ENCODE peak calls at places on chromosome X, in four cellular contexts. Z is IMR-90, L is H9, S is mesendoderm. T is an unnamed sample.

GRCh38 chrX:13252726-13253125 is 67.1 kb downstream of the ATXN3L start:
- DNase-seq in Z (peak; percentile 32), L (no peak), S (no peak), T (no peak)

GRCh38 chrX:115592997-115593734 is 32.2 kb downstream of the PLS3 start:
- DNase-seq in Z (peak; percentile 56), L (no peak), S (peak; percentile 66), T (no peak)

GRCh38 chrX:70998402-70999027 is 67.6 kb upstream of the SLC7A3 start:
- DNase-seq in Z (peak; percentile 47), L (peak; percentile 40), S (peak; percentile 62), T (peak; percentile 46)

GRCh38 chrX:17854521-17854920 is 6.6 kb downstream of the RAI2 start:
- DNase-seq in Z (no peak), L (no peak), S (no peak), T (no peak)

GRCh38 chrX:106302304-106302703 is 134.2 kb downstream of the PWWP3B start:
- DNase-seq in Z (no peak), L (no peak), S (no peak), T (no peak)

GRCh38 chrX:132883358-132883908 is 75.0 kb downstream of the HS6ST2 start:
- DNase-seq in Z (no peak), L (no peak), S (no peak), T (no peak)

GRCh38 chrX:2662586-2662985 is 28.5 kb upstream of the CD99 start:
- DNase-seq in Z (no peak), L (no peak), S (no peak), T (no peak)

GRCh38 chrX:71098951-71099506 is 3.4 kb downstream of the FOXO4 start:
- DNase-seq in Z (no peak), L (peak; percentile 34), S (peak; percentile 62), T (no peak)

GRCh38 chrX:27590044-27590443 is at the start of gene DCAF8L2:
- DNase-seq in Z (no peak), L (no peak), S (no peak), T (no peak)

GRCh38 chrX:40085086-40085551 is 12.6 kb downstream of the BCOR start:
- DNase-seq in Z (peak; percentile 86), L (peak; percentile 27), S (no peak), T (no peak)

GRCh38 chrX:70552174-70552704 is 107.6 kb downstream of the DLG3 start:
- DNase-seq in Z (no peak), L (no peak), S (no peak), T (no peak)

GRCh38 chrX:55638933-55639332 is 15.7 kb downstream of the FOXR2 start:
- DNase-seq in Z (no peak), L (no peak), S (no peak), T (no peak)

GRCh38 chrX:38275615-38276014 is 51.7 kb downstream of the RPGR start:
- DNase-seq in Z (peak; percentile 93), L (no peak), S (no peak), T (no peak)

GRCh38 chrX:18884916-18885315 is 99.0 kb downstream of the PHKA2 start:
- DNase-seq in Z (peak; percentile 5), L (no peak), S (peak; percentile 25), T (no peak)

DNA sequence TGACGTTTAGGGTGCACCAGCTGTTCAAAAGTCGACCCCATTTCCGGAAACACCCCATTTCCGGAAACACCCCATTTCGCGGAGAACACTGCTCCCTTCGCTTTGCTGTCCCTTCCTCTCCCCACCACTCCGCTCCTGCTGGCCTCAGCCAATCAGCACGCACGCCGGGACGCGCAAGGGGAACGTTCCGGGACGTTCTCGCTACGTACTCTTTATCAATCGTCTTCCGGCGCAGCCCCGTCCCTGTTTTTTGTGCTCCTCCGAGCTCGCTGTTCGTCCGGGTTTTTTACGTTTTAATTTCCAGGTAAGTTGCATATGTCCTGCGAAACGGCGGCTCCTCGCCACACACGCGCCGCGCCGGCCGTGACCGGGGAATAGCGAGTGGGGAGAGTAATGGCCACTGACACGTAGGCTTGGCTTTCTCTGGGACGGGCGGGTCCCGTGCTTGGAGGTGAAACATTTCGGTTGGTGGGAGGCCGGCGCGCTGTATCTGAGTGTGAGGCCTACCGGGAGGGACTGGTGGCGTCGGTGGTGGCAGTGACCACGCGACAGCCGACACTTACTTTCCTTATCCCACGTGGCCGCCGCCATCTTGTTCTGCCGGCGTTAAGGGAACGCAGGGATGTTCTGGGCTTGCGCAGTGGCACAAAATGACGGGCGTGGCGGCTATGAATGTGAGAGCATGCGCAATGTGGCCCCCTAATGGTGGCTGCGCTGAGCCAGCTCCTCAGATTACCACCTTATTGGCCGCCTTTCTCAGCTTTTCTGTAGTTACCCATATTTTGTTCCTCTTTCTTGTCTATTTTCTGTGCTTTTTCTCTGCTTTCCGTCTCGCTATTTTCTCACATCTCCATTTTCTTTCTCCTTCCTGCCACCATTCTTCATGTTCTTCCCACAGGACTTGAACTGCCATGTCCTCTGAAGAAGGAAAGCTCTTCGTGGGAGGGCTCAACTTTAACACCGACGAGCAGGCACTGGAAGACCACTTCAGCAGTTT is at the start of gene RBM3:
- DNase-seq in Z (peak; percentile 91), L (peak; percentile 89), S (peak; percentile 92), T (peak; percentile 77)
- H2BK5ac ChIP-seq in Z (peak within 1 kb of the TSS; percentile 95), L (no peak within 1 kb of the TSS), S (peak within 1 kb of the TSS; percentile 85), T (peak within 1 kb of the TSS; percentile 94)

DNA sequence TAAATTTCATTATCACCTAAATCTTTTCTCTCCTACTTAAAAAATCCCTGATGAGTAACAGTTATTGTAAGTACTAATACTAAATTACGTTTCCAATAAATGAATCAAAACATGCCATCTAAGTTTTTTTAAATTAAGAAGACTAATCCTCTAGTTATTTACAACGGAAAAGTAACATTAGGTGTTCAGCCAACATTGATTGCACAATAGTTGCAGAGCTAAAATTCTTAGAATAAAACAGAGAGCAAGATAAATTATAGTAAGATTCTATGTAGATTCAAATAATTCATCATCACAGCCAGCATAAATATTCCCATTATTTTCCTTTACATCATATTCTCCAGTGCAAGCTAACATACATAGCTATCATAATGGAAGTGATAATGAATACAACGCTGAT is 139.2 kb downstream of the HDX start:
- DNase-seq in Z (no peak), L (no peak), S (no peak), T (no peak)
- H3K56ac ChIP-seq in Z (no peak overlapping the region), L (no peak overlapping the region), S (no peak overlapping the region), T (no peak overlapping the region)

GRCh38 chrX:48681539-48682183 is 1.9 kb upstream of the WAS start:
- DNase-seq in Z (no peak), L (no peak), S (no peak), T (no peak)

GRCh38 chrX:48677456-48678030 is 6.1 kb upstream of the WAS start:
- DNase-seq in Z (no peak), L (no peak), S (no peak), T (no peak)

GRCh38 chrX:48676106-48676892 is 7.3 kb upstream of the WAS start:
- DNase-seq in Z (peak; percentile 75), L (peak; percentile 94), S (peak; percentile 94), T (peak; percentile 83)

DNA sequence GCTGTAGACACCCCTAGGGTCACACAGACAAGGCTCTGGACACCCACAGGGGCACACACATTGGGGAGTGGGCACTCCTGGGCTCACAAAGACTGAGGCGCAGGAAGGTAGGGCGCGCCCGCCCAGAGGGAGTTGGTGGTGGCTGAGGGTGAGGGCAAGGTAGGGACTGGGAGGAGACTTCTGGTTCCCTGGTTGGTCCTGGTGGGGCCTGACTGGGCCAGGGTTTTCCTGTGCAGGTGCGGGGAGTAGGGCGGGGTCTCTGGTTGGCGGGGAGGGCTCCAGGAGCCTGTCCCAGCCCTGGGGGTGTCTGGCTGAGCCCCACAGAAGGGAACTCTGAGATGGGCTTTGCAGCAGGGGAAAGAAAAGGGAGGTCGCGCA is 6.7 kb upstream of the WAS start:
- DNase-seq in Z (no peak), L (peak; percentile 30), S (peak; percentile 24), T (no peak)
- H2BK5ac ChIP-seq in Z (peak overlapping the region; percentile 41), L (no peak overlapping the region), S (no peak overlapping the region), T (no peak overlapping the region)

GRCh38 chrX:47570794-47571193 is 9.8 kb downstream of the ARAF start:
- DNase-seq in Z (no peak), L (no peak), S (no peak), T (no peak)

GRCh38 chrX:47573334-47574095 is 8.7 kb upstream of the TIMP1 start:
- DNase-seq in Z (peak; percentile 73), L (peak; percentile 87), S (peak; percentile 93), T (peak; percentile 69)

GRCh38 chrX:47571896-47572295 is 10.3 kb upstream of the TIMP1 start:
- DNase-seq in Z (no peak), L (no peak), S (no peak), T (no peak)

GRCh38 chrX:47572773-47573333 is 9.4 kb upstream of the TIMP1 start:
- DNase-seq in Z (no peak), L (peak; percentile 53), S (no peak), T (no peak)

GRCh38 chrX:47571215-47571614 is 10.2 kb downstream of the ARAF start:
- DNase-seq in Z (no peak), L (no peak), S (no peak), T (no peak)
- H3K56ac ChIP-seq in Z (no peak overlapping the region), L (no peak overlapping the region), S (no peak overlapping the region), T (no peak overlapping the region)

DNA sequence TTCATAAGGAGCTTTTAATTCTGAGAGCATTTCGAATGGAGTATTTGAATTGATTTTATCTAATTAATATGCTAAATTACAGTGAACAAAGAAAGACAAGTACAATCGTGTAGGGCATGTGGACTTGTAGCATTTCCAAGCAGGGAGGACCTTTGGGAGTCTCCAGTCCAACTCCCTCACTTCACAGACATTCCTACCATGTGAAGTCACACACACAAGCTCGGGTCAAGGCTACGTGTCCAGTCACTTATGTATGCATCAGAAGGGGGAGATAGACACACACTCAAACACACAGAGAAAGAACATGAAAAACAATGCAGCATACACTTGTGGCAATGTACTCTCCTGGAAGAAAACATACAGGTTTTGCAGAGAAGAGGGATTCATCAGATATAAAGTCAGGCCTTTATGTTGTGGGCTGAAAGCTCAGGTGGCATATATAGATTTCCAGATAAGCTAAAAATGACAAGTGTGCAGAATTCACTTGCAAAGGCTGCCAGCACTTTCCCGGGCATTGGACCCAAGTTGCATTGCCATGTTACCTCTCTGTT is 136.1 kb upstream of the MID1 start:
- DNase-seq in Z (peak; percentile 92), L (no peak), S (peak; percentile 83), T (no peak)
- H2BK5ac ChIP-seq in Z (peak overlapping the region; percentile 65), L (no peak overlapping the region), S (no peak overlapping the region), T (peak overlapping the region; percentile 83)

GRCh38 chrX:41312786-41313185 is 21.2 kb upstream of the DDX3X start:
- DNase-seq in Z (no peak), L (no peak), S (no peak), T (no peak)
- H3K56ac ChIP-seq in Z (no peak overlapping the region), L (no peak overlapping the region), S (no peak overlapping the region), T (no peak overlapping the region)

GRCh38 chrX:46582325-46582724 is 8.8 kb downstream of the CHST7 start:
- DNase-seq in Z (peak; percentile 41), L (no peak), S (no peak), T (no peak)
- H2BK5ac ChIP-seq in Z (peak overlapping the region; percentile 87), L (no peak overlapping the region), S (no peak overlapping the region), T (no peak overlapping the region)

GRCh38 chrX:65644621-65645287 is 22.7 kb upstream of the MSN start:
- DNase-seq in Z (peak; percentile 79), L (peak; percentile 27), S (peak; percentile 53), T (no peak)

GRCh38 chrX:65643046-65643785 is 24.2 kb upstream of the MSN start:
- DNase-seq in Z (peak; percentile 10), L (no peak), S (peak; percentile 2), T (no peak)

GRCh38 chrX:65647801-65648200 is 19.7 kb upstream of the MSN start:
- DNase-seq in Z (no peak), L (no peak), S (no peak), T (no peak)

DNA sequence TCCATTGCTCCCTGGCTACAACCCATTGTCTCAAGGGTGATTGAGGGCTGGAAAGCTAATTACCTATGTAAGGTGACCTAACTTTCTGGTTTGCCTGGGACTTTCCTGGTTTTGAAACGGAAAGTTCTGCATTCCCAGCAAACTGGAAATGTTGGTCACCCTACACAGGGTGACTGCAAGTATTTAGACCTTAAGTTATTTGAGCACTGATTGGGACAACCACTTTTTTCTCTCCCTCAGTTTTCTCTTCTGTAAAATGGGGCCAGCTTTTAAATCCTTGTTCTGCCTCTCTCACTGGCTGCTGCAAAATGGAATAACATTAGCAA is 23.7 kb upstream of the MSN start:
- DNase-seq in Z (no peak), L (no peak), S (no peak), T (no peak)
- H3K56ac ChIP-seq in Z (no peak overlapping the region), L (no peak overlapping the region), S (no peak overlapping the region), T (no peak overlapping the region)

T was measured in H1.